ENCODE peak calls at places on chromosomes 16 and 17, in five cellular contexts. U is stimulated activated CD8-positive, alpha-beta memory T cell treated with anti-CD3 and anti-CD28 coated beads, Interleukin-2, amount 100 ng/mL, for 48 hours; M is stimulated activated CD4-positive, alpha-beta T cell treated with anti-CD3 and anti-CD28 coated beads, Interleukin-2, amount 100 ng/mL, for 4 hours; I is NCI-H1930; N is HTR-8/SVneo. T is an unnamed sample.

GRCh38 chr16:22924492-22924891 is 110.5 kb downstream of the HS3ST2 start:
- DNase-seq in N (no peak), I (no peak), M (no peak), U (no peak), T (no peak)

GRCh38 chr17:57862990-57863667 is 13.3 kb upstream of the MRPS23 start:
- DNase-seq in M (no peak), N (no peak), U (no peak), I (no peak), T (no peak)

GRCh38 chr17:83053779-83054451 is 25.5 kb upstream of the METRNL start:
- DNase-seq in I (no peak), N (no peak), U (peak), M (no peak), T (no peak)

GRCh38 chr17:42287305-42288077 is 807 bp upstream of the STAT5A start:
- DNase-seq in M (peak), I (no peak), N (no peak), U (peak), T (no peak)

GRCh38 chr16:4511441-4512082 is 27.0 kb downstream of the CDIP1 start:
- DNase-seq in I (peak), N (peak), U (no peak), M (no peak), T (no peak)

GRCh38 chr17:34366529-34367107 is 3.6 kb upstream of the CCL1 start:
- DNase-seq in U (no peak), N (no peak), M (no peak), I (no peak), T (no peak)

GRCh38 chr16:72901012-72901411 is 146.9 kb downstream of the ZFHX3 start:
- DNase-seq in M (no peak), I (no peak), N (no peak), U (no peak), T (no peak)

GRCh38 chr17:50634123-50634914 is at the start of gene ABCC3:
- DNase-seq in I (no peak), U (no peak), M (no peak), N (peak), T (no peak)

GRCh38 chr16:74291176-74291575 is 5.4 kb upstream of the PSMD7 start:
- DNase-seq in M (no peak), I (no peak), U (no peak), N (no peak), T (no peak)

GRCh38 chr17:74182041-74182783 is 21.3 kb upstream of the RPL38 start:
- DNase-seq in N (no peak), U (no peak), I (no peak), M (no peak), T (no peak)